ENCODE peak calls at places on chromosome 1, in nine cellular contexts. T, W, R, M, H, C, U, Z and B are unnamed samples.

GRCh38 chr1:107963601-107964396 is 1.2 kb downstream of the VAV3 start:
- DNase-seq in W (peak), C (peak), H (peak), M (no peak), T (peak), R (peak), Z (peak), U (peak), B (peak)

GRCh38 chr1:234628099-234628498 is 18.1 kb upstream of the IRF2BP2 start:
- DNase-seq in T (peak), U (peak), M (no peak), C (no peak), W (peak), R (peak), H (no peak), Z (peak), B (no peak)

GRCh38 chr1:2111674-2112035 is 61.4 kb downstream of the PRKCZ start:
- DNase-seq in T (no peak), H (no peak), C (no peak), M (no peak), U (no peak), R (no peak), Z (no peak), W (no peak), B (no peak)

GRCh38 chr1:25472494-25472893 is 41.8 kb downstream of the MACO1 start:
- DNase-seq in U (no peak), Z (no peak), W (no peak), T (no peak), H (no peak), C (no peak), R (no peak), M (no peak), B (peak)

GRCh38 chr1:91884459-91885290 is 1.3 kb downstream of the TGFBR3 start:
- DNase-seq in Z (peak), R (peak), W (no peak), M (peak), H (peak), C (peak), U (peak), T (peak), B (no peak)

GRCh38 chr1:228308628-228309547 is 97.7 kb downstream of the TRIM11 start:
- DNase-seq in U (no peak), R (no peak), T (no peak), C (no peak), W (no peak), H (no peak), M (no peak), Z (no peak), B (peak)

GRCh38 chr1:59967141-59967697 is 40.6 kb upstream of the CYP2J2 start:
- DNase-seq in R (peak), T (no peak), W (peak), M (no peak), U (peak), H (no peak), C (no peak), Z (peak), B (no peak)

GRCh38 chr1:57623039-57623790 is 199.4 kb upstream of the DAB1 start:
- DNase-seq in C (peak), T (peak), Z (peak), R (peak), H (no peak), M (no peak), W (no peak), U (peak), B (no peak)

GRCh38 chr1:1359316-1359667 is 937 bp upstream of the MXRA8 start:
- DNase-seq in U (peak), Z (peak), R (peak), H (no peak), M (no peak), T (peak), C (peak), W (no peak), B (no peak)

GRCh38 chr1:71463144-71463543 is 382.3 kb upstream of the ZRANB2 start:
- DNase-seq in M (no peak), H (no peak), R (no peak), T (peak), C (no peak), Z (peak), U (peak), W (no peak), B (no peak)

GRCh38 chr1:174652496-174653280 is 204.9 kb downstream of the GPR52 start:
- DNase-seq in M (peak), H (no peak), U (no peak), R (no peak), W (no peak), C (no peak), Z (no peak), T (no peak), B (no peak)

GRCh38 chr1:87154351-87154750 is 174.3 kb upstream of the LMO4 start:
- DNase-seq in C (no peak), R (no peak), T (no peak), Z (no peak), H (no peak), M (no peak), W (no peak), U (no peak), B (no peak)

GRCh38 chr1:205667909-205668643 is 12.2 kb downstream of the SLC45A3 start:
- DNase-seq in Z (no peak), T (no peak), R (no peak), U (no peak), C (no peak), H (no peak), W (no peak), M (no peak), B (no peak)

DNA sequence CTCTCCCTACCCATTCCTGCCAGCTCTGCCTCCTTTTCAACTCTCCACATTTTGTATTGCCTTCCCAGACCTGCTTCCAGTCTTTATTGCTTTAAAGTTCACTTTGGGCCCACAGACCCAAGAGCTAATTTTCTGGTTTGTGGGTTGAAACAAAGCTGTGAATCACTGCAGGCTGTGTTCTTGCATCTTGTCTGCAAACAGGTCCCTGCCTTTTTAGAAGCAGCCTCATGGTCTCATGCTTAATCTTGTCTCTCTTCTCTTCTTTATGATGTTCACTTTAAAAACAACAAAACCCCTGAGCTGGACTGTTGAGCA is 3.8 kb downstream of the BTG2 start:
- DNase-seq in T (no peak), H (no peak), U (no peak), M (no peak), Z (no peak), R (no peak), W (no peak), C (no peak), B (peak)
- H3K4me3 ChIP-seq in T (no peak), H (peak), U (peak), M (no peak), Z (no peak), R (no peak), W (no peak), C (peak), B (peak)

GRCh38 chr1:204072951-204073836 is at the start of gene SOX13:
- DNase-seq in M (peak), C (peak), T (peak), R (peak), H (no peak), Z (peak), W (peak), U (peak), B (no peak)
- H3K4me3 ChIP-seq in M (peak), C (peak), T (peak), R (peak), H (peak), Z (peak), W (peak), U (peak), B (no peak)

GRCh38 chr1:201753492-201753891 is 75.5 kb upstream of the IPO9 start:
- DNase-seq in C (no peak), H (no peak), R (no peak), Z (no peak), U (no peak), M (no peak), T (peak), W (no peak), B (no peak)
- H3K4me3 ChIP-seq in C (no peak), H (no peak), R (peak), Z (no peak), U (no peak), M (no peak), T (no peak), W (no peak), B (no peak)

GRCh38 chr1:64940026-64940425 is 26.3 kb downstream of the JAK1 start:
- DNase-seq in W (no peak), U (no peak), R (no peak), Z (no peak), C (no peak), T (no peak), H (no peak), M (no peak), B (no peak)
- H3K4me3 ChIP-seq in W (no peak), U (no peak), R (no peak), Z (no peak), C (no peak), T (no peak), H (no peak), M (no peak), B (no peak)

DNA sequence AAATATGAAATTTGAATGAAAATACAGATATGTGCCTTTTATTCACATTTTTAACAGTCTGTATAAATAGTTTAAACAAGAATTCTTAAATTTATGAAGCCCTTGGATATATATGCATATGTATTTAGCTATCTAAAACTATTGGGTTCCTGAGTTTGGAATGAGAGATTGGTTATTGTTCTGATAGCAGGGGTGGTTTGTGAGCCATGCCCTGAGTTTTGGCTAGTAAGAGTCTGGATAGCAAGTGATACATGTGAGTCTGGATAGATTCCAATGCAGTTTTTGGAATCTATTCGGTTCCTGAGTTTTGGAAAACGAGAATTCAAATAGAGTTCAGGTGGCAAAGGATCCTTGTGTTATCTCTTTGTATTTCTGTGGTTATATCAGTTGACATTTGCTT is 2.8 kb downstream of the MAN1A2 start:
- DNase-seq in C (no peak), T (peak), Z (peak), R (peak), W (no peak), M (no peak), U (no peak), H (no peak), B (peak)
- H3K4me3 ChIP-seq in C (peak), T (peak), Z (peak), R (peak), W (peak), M (no peak), U (peak), H (peak), B (peak)

DNA sequence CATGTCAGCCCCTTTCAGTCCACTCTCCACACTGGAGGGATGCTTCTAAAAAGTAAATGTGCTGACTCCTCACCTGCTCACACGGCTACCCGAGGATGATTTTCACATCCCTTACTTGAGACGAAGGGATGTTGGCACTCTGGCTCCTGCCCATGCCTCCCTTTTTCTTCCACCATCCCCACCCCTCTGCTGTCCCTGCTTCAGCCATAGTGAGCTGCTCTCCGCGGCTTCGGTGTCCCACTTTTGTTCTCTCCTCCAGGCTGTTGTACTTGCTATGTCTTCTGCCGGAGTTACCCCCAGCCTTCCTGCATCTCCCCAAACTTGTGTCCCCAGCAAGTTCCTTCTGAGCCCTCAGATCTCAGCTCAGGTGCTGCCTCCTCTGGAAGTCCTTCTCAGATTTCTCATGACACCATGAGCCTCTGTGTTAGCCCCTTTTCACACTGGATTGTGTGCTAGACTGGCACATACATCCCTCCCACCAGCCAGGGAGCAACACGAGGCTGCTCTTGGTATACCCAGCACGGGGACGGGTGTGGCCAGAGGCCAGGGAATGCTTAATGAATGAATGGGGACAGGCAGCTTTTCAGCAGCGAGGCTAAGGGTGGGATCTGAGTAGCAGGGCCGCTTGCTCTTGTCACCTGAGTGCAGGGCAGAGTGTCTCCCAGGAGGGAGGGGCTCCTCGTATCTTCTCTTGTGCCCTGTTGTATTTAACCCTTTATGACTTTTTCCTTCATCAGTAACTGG is 1.3 kb downstream of the ACOT11 start:
- DNase-seq in C (peak), U (no peak), W (no peak), T (no peak), R (no peak), H (no peak), M (no peak), Z (no peak), B (peak)
- H3K4me3 ChIP-seq in C (peak), U (no peak), W (peak), T (no peak), R (no peak), H (no peak), M (no peak), Z (peak), B (no peak)

DNA sequence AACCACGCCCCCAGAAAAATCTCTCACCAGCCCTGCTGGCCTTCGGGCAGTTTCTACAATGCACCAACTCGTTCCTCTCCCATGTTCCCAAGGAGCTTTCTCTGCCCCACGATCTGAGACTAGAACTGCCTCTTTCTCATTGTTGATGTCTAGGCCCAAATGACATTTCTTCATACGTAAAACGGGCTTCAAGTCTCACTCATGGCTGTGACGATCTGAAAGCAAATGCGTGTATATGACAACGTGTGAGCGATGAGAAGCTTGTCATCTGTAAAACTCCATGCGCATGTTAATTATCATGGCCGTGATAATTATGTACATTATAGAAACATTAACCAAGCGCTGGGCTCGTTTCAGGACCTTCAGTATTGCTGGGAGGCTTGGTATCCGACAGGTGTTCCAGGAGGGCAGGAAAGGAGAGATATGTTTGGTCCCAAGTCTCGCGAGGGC is 693 bp upstream of the NIPAL3 start:
- DNase-seq in U (no peak), R (no peak), Z (no peak), H (no peak), C (no peak), T (no peak), W (no peak), M (no peak), B (no peak)
- H3K4me3 ChIP-seq in U (peak), R (peak), Z (peak), H (no peak), C (peak), T (peak), W (peak), M (peak), B (peak)

DNA sequence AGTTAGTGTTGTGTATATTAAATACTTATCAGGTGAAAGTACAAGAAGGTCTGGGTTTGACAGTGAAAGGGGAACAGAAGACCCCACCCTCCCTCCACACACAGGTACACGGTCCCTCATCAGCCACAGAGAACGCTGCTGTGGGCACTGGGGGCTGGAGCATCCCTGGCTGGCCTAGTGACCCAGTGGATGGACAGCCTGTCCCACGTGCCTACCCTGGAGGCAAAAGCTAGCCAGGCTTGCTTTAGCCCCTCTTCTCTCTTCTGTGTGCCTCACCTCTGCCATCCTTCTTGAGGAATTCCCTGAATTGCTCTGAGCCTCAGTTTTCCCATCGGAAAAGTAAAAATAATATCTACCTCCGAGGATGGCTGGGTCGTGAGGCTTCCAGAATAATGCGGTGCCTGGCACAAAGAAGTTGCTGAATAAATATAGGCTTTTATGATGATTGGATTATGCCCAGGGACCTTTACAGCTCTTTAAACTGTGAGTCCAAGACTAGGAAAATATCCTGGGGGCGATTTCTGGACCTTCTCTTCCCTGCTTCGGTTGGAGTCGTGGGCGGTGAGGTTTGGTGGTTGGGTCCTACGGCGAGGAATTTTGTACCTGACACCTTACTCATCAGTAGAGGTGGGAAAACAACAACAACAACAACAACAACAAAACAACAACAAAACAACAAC is 918 bp downstream of the IFNLR1 start:
- DNase-seq in M (no peak), W (no peak), H (no peak), R (no peak), Z (no peak), U (no peak), T (no peak), C (no peak), B (no peak)
- H3K4me3 ChIP-seq in M (no peak), W (peak), H (peak), R (no peak), Z (peak), U (no peak), T (no peak), C (peak), B (peak)

DNA sequence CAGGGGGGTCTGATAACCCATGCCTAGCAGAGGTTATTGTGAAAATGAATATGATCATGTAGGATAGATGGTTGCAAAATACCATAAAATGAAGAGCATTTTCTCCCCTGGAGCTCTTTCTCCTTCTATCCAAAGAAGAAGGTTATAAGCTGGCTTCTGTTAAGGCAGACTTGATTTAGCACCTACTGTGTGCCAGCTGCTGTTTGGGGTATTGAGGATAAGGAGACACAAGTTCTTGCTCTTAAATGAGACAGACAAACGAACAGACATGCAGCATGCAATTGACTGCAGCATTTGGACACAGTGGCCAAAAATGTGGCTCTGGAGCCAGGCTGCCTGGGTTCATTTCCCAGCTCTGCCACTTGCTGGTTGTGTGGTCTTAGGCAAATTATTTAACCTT is 39.8 kb upstream of the ID3 start:
- DNase-seq in U (no peak), R (no peak), M (no peak), W (no peak), T (no peak), C (no peak), Z (no peak), H (no peak), B (no peak)
- H3K4me3 ChIP-seq in U (no peak), R (no peak), M (no peak), W (no peak), T (no peak), C (no peak), Z (no peak), H (no peak), B (no peak)

GRCh38 chr1:169108897-169109560 is 2.5 kb downstream of the ATP1B1 start:
- DNase-seq in Z (peak), H (no peak), M (no peak), R (no peak), W (no peak), C (peak), U (no peak), T (no peak), B (peak)
- H3K4me3 ChIP-seq in Z (peak), H (no peak), M (no peak), R (no peak), W (peak), C (peak), U (peak), T (peak), B (no peak)